ENCODE peak calls at places on chromosomes 2 and 18, in nine cellular contexts. One of them, this sample, is unnamed. For H3K4me1 and H3K9me3, the result is how much of the 10 kb centered on the place peaks cover.

GRCh38 chr2:159875083-159875482 is 77.1 kb upstream of the CD302 start:
- DNase-seq in neural progenitor cell: no peak
- DNase-seq in ovary: peak
- DNase-seq in left ventricle myocardium inferior: no peak
- DNase-seq in endodermal cell: no peak
- DNase-seq in psoas muscle: peak
- DNase-seq in right lobe of liver: no peak
- DNase-seq in pancreas: no peak
- DNase-seq in stomach: no peak
- DNase-seq in this sample: no peak

GRCh38 chr2:69717902-69718301 is 24.0 kb upstream of the ANXA4 start:
- DNase-seq in neural progenitor cell: no peak
- DNase-seq in ovary: no peak
- DNase-seq in left ventricle myocardium inferior: no peak
- DNase-seq in endodermal cell: peak
- DNase-seq in psoas muscle: no peak
- DNase-seq in right lobe of liver: no peak
- DNase-seq in pancreas: no peak
- DNase-seq in stomach: no peak
- DNase-seq in this sample: no peak

GRCh38 chr2:75488157-75488556 is 72.6 kb downstream of the EVA1A start:
- DNase-seq in neural progenitor cell: no peak
- DNase-seq in ovary: no peak
- DNase-seq in left ventricle myocardium inferior: no peak
- DNase-seq in endodermal cell: no peak
- DNase-seq in psoas muscle: no peak
- DNase-seq in right lobe of liver: no peak
- DNase-seq in pancreas: no peak
- DNase-seq in stomach: no peak
- DNase-seq in this sample: no peak

GRCh38 chr2:212294816-212295215 is 243.8 kb downstream of the ERBB4 start:
- DNase-seq in neural progenitor cell: no peak
- DNase-seq in ovary: no peak
- DNase-seq in left ventricle myocardium inferior: no peak
- DNase-seq in endodermal cell: no peak
- DNase-seq in psoas muscle: no peak
- DNase-seq in right lobe of liver: no peak
- DNase-seq in pancreas: no peak
- DNase-seq in stomach: no peak
- DNase-seq in this sample: no peak

GRCh38 chr18:3995476-3996102 is 459.5 kb downstream of the DLGAP1 start:
- DNase-seq in neural progenitor cell: peak
- DNase-seq in ovary: no peak
- DNase-seq in left ventricle myocardium inferior: no peak
- DNase-seq in endodermal cell: peak
- DNase-seq in psoas muscle: no peak
- DNase-seq in right lobe of liver: peak
- DNase-seq in pancreas: peak
- DNase-seq in stomach: peak
- DNase-seq in this sample: peak

GRCh38 chr18:58364867-58365533 is 263.9 kb downstream of the ALPK2 start:
- DNase-seq in neural progenitor cell: no peak
- DNase-seq in ovary: no peak
- DNase-seq in left ventricle myocardium inferior: no peak
- DNase-seq in endodermal cell: peak
- DNase-seq in psoas muscle: no peak
- DNase-seq in right lobe of liver: no peak
- DNase-seq in pancreas: no peak
- DNase-seq in stomach: no peak
- DNase-seq in this sample: no peak

GRCh38 chr2:14143435-14143834 is 489.1 kb upstream of the LRATD1 start:
- DNase-seq in neural progenitor cell: no peak
- DNase-seq in ovary: no peak
- DNase-seq in left ventricle myocardium inferior: no peak
- DNase-seq in endodermal cell: no peak
- DNase-seq in psoas muscle: no peak
- DNase-seq in right lobe of liver: no peak
- DNase-seq in pancreas: no peak
- DNase-seq in stomach: no peak
- DNase-seq in this sample: no peak

GRCh38 chr2:237262838-237263771 is 150.9 kb downstream of the COL6A3 start:
- DNase-seq in neural progenitor cell: no peak
- DNase-seq in ovary: no peak
- DNase-seq in left ventricle myocardium inferior: no peak
- DNase-seq in endodermal cell: no peak
- DNase-seq in psoas muscle: no peak
- DNase-seq in right lobe of liver: no peak
- DNase-seq in pancreas: no peak
- DNase-seq in stomach: no peak
- DNase-seq in this sample: no peak

GRCh38 chr18:28045176-28045810 is 131.6 kb downstream of the CDH2 start:
- DNase-seq in neural progenitor cell: no peak
- DNase-seq in ovary: no peak
- DNase-seq in left ventricle myocardium inferior: no peak
- DNase-seq in endodermal cell: no peak
- DNase-seq in psoas muscle: no peak
- DNase-seq in right lobe of liver: no peak
- DNase-seq in pancreas: no peak
- DNase-seq in stomach: no peak
- DNase-seq in this sample: no peak

GRCh38 chr2:160362521-160362920 is 131.1 kb downstream of the RBMS1 start:
- DNase-seq in neural progenitor cell: no peak
- DNase-seq in ovary: no peak
- DNase-seq in left ventricle myocardium inferior: no peak
- DNase-seq in endodermal cell: no peak
- DNase-seq in psoas muscle: no peak
- DNase-seq in right lobe of liver: no peak
- DNase-seq in pancreas: no peak
- DNase-seq in stomach: no peak
- DNase-seq in this sample: no peak

GRCh38 chr18:57397440-57397839 is 37.7 kb upstream of the ONECUT2 start:
- DNase-seq in neural progenitor cell: no peak
- DNase-seq in ovary: no peak
- DNase-seq in left ventricle myocardium inferior: no peak
- DNase-seq in endodermal cell: no peak
- DNase-seq in psoas muscle: no peak
- DNase-seq in right lobe of liver: no peak
- DNase-seq in pancreas: no peak
- DNase-seq in stomach: no peak
- DNase-seq in this sample: no peak

GRCh38 chr2:69667805-69668382 is 24.4 kb upstream of the AAK1 start:
- DNase-seq in neural progenitor cell: no peak
- DNase-seq in ovary: no peak
- DNase-seq in left ventricle myocardium inferior: no peak
- DNase-seq in endodermal cell: peak
- DNase-seq in psoas muscle: no peak
- DNase-seq in right lobe of liver: no peak
- DNase-seq in pancreas: no peak
- DNase-seq in stomach: no peak
- DNase-seq in this sample: no peak

GRCh38 chr2:166375205-166375735 is 474 bp downstream of the SCN9A start:
- DNase-seq in neural progenitor cell: peak
- DNase-seq in ovary: no peak
- DNase-seq in left ventricle myocardium inferior: no peak
- DNase-seq in endodermal cell: no peak
- DNase-seq in psoas muscle: no peak
- DNase-seq in right lobe of liver: peak
- DNase-seq in pancreas: no peak
- DNase-seq in stomach: no peak
- DNase-seq in this sample: no peak

GRCh38 chr2:222756362-222756831 is 84.9 kb downstream of the MOGAT1 start:
- DNase-seq in neural progenitor cell: peak
- DNase-seq in ovary: no peak
- DNase-seq in left ventricle myocardium inferior: no peak
- DNase-seq in endodermal cell: no peak
- DNase-seq in psoas muscle: no peak
- DNase-seq in right lobe of liver: no peak
- DNase-seq in pancreas: no peak
- DNase-seq in stomach: no peak
- DNase-seq in this sample: no peak

GRCh38 chr2:204021290-204022081 is 84.9 kb downstream of the ICOS start:
- DNase-seq in neural progenitor cell: no peak
- DNase-seq in ovary: no peak
- DNase-seq in left ventricle myocardium inferior: no peak
- DNase-seq in endodermal cell: no peak
- DNase-seq in psoas muscle: no peak
- DNase-seq in right lobe of liver: no peak
- DNase-seq in pancreas: no peak
- DNase-seq in stomach: no peak
- DNase-seq in this sample: no peak

GRCh38 chr2:85579266-85579935 is 2.0 kb downstream of the VAMP8 start:
- DNase-seq in neural progenitor cell: no peak
- DNase-seq in ovary: no peak
- DNase-seq in left ventricle myocardium inferior: no peak
- DNase-seq in endodermal cell: peak
- DNase-seq in psoas muscle: no peak
- DNase-seq in right lobe of liver: no peak
- DNase-seq in pancreas: no peak
- DNase-seq in stomach: no peak
- DNase-seq in this sample: no peak
- H3K4me1 ChIP-seq in neural progenitor cell: under half
- H3K4me1 ChIP-seq in ovary: under half
- H3K4me1 ChIP-seq in left ventricle myocardium inferior: under half
- H3K4me1 ChIP-seq in endodermal cell: under half
- H3K4me1 ChIP-seq in psoas muscle: under half
- H3K4me1 ChIP-seq in right lobe of liver: under half
- H3K4me1 ChIP-seq in pancreas: under half
- H3K4me1 ChIP-seq in stomach: half or more
- H3K4me1 ChIP-seq in this sample: under half

GRCh38 chr2:128715360-128715759 is 396.7 kb upstream of the HS6ST1 start:
- DNase-seq in neural progenitor cell: no peak
- DNase-seq in ovary: no peak
- DNase-seq in left ventricle myocardium inferior: no peak
- DNase-seq in endodermal cell: no peak
- DNase-seq in psoas muscle: no peak
- DNase-seq in right lobe of liver: no peak
- DNase-seq in pancreas: no peak
- DNase-seq in stomach: no peak
- DNase-seq in this sample: no peak

GRCh38 chr2:128710242-128710641 is 391.6 kb upstream of the HS6ST1 start:
- DNase-seq in neural progenitor cell: no peak
- DNase-seq in ovary: no peak
- DNase-seq in left ventricle myocardium inferior: no peak
- DNase-seq in endodermal cell: no peak
- DNase-seq in psoas muscle: no peak
- DNase-seq in right lobe of liver: no peak
- DNase-seq in pancreas: no peak
- DNase-seq in stomach: no peak
- DNase-seq in this sample: no peak

GRCh38 chr2:128714285-128714684 is 395.6 kb upstream of the HS6ST1 start:
- DNase-seq in neural progenitor cell: no peak
- DNase-seq in ovary: no peak
- DNase-seq in left ventricle myocardium inferior: no peak
- DNase-seq in endodermal cell: peak
- DNase-seq in psoas muscle: no peak
- DNase-seq in right lobe of liver: no peak
- DNase-seq in pancreas: no peak
- DNase-seq in stomach: no peak
- DNase-seq in this sample: no peak

GRCh38 chr2:128714861-128715312 is 396.2 kb upstream of the HS6ST1 start:
- DNase-seq in neural progenitor cell: peak
- DNase-seq in ovary: no peak
- DNase-seq in left ventricle myocardium inferior: no peak
- DNase-seq in endodermal cell: peak
- DNase-seq in psoas muscle: no peak
- DNase-seq in right lobe of liver: no peak
- DNase-seq in pancreas: no peak
- DNase-seq in stomach: no peak
- DNase-seq in this sample: no peak

GRCh38 chr2:128710770-128711169 is 392.1 kb upstream of the HS6ST1 start:
- DNase-seq in neural progenitor cell: no peak
- DNase-seq in ovary: no peak
- DNase-seq in left ventricle myocardium inferior: no peak
- DNase-seq in endodermal cell: no peak
- DNase-seq in psoas muscle: no peak
- DNase-seq in right lobe of liver: no peak
- DNase-seq in pancreas: no peak
- DNase-seq in stomach: no peak
- DNase-seq in this sample: no peak
- H3K9me3 ChIP-seq in neural progenitor cell: under half
- H3K9me3 ChIP-seq in ovary: under half
- H3K9me3 ChIP-seq in left ventricle myocardium inferior: under half
- H3K9me3 ChIP-seq in endodermal cell: under half
- H3K9me3 ChIP-seq in psoas muscle: under half
- H3K9me3 ChIP-seq in right lobe of liver: under half
- H3K9me3 ChIP-seq in pancreas: under half
- H3K9me3 ChIP-seq in stomach: under half
- H3K9me3 ChIP-seq in this sample: under half

GRCh38 chr2:170679607-170680079 is 35.5 kb upstream of the SP5 start:
- DNase-seq in neural progenitor cell: peak
- DNase-seq in ovary: no peak
- DNase-seq in left ventricle myocardium inferior: no peak
- DNase-seq in endodermal cell: peak
- DNase-seq in psoas muscle: no peak
- DNase-seq in right lobe of liver: no peak
- DNase-seq in pancreas: no peak
- DNase-seq in stomach: no peak
- DNase-seq in this sample: no peak
- H3K4me3 ChIP-seq in neural progenitor cell: no peak
- H3K4me3 ChIP-seq in ovary: no peak
- H3K4me3 ChIP-seq in left ventricle myocardium inferior: no peak
- H3K4me3 ChIP-seq in endodermal cell: peak
- H3K4me3 ChIP-seq in psoas muscle: no peak
- H3K4me3 ChIP-seq in right lobe of liver: no peak
- H3K4me3 ChIP-seq in pancreas: peak
- H3K4me3 ChIP-seq in stomach: no peak
- H3K4me3 ChIP-seq in this sample: no peak

GRCh38 chr2:218223046-218223445 is 6.1 kb downstream of the ARPC2 start:
- DNase-seq in neural progenitor cell: no peak
- DNase-seq in ovary: no peak
- DNase-seq in left ventricle myocardium inferior: no peak
- DNase-seq in endodermal cell: no peak
- DNase-seq in psoas muscle: no peak
- DNase-seq in right lobe of liver: no peak
- DNase-seq in pancreas: no peak
- DNase-seq in stomach: no peak
- DNase-seq in this sample: no peak

GRCh38 chr2:218218409-218219185 is 1.6 kb downstream of the ARPC2 start:
- DNase-seq in neural progenitor cell: no peak
- DNase-seq in ovary: no peak
- DNase-seq in left ventricle myocardium inferior: no peak
- DNase-seq in endodermal cell: no peak
- DNase-seq in psoas muscle: no peak
- DNase-seq in right lobe of liver: no peak
- DNase-seq in pancreas: no peak
- DNase-seq in stomach: no peak
- DNase-seq in this sample: no peak

GRCh38 chr2:218217366-218218309 is 649 bp downstream of the ARPC2 start:
- DNase-seq in neural progenitor cell: peak
- DNase-seq in ovary: peak
- DNase-seq in left ventricle myocardium inferior: peak
- DNase-seq in endodermal cell: peak
- DNase-seq in psoas muscle: peak
- DNase-seq in right lobe of liver: peak
- DNase-seq in pancreas: peak
- DNase-seq in stomach: peak
- DNase-seq in this sample: peak

GRCh38 chr2:218221015-218221414 is 4.0 kb downstream of the ARPC2 start:
- DNase-seq in neural progenitor cell: no peak
- DNase-seq in ovary: no peak
- DNase-seq in left ventricle myocardium inferior: no peak
- DNase-seq in endodermal cell: no peak
- DNase-seq in psoas muscle: no peak
- DNase-seq in right lobe of liver: no peak
- DNase-seq in pancreas: no peak
- DNase-seq in stomach: peak
- DNase-seq in this sample: no peak

GRCh38 chr2:218219934-218220333 is 2.9 kb downstream of the ARPC2 start:
- DNase-seq in neural progenitor cell: no peak
- DNase-seq in ovary: no peak
- DNase-seq in left ventricle myocardium inferior: no peak
- DNase-seq in endodermal cell: no peak
- DNase-seq in psoas muscle: no peak
- DNase-seq in right lobe of liver: no peak
- DNase-seq in pancreas: no peak
- DNase-seq in stomach: no peak
- DNase-seq in this sample: no peak
- H3K4me1 ChIP-seq in neural progenitor cell: under half
- H3K4me1 ChIP-seq in ovary: under half
- H3K4me1 ChIP-seq in left ventricle myocardium inferior: half or more
- H3K4me1 ChIP-seq in endodermal cell: under half
- H3K4me1 ChIP-seq in psoas muscle: half or more
- H3K4me1 ChIP-seq in right lobe of liver: under half
- H3K4me1 ChIP-seq in pancreas: under half
- H3K4me1 ChIP-seq in stomach: half or more
- H3K4me1 ChIP-seq in this sample: half or more